ENCODE peak calls at places on chromosome 19, in four cellular contexts. T is neuronal stem cell, L is uterus, Z is esophagus squamous epithelium. D is an unnamed sample.

GRCh38 chr19:34253711-34254551 is 423 bp upstream of the GARRE1 start:
- DNase-seq in T (peak; percentile 84), L (peak; percentile 83), Z (peak; percentile 32), D (no peak)

GRCh38 chr19:7294571-7295212 is 478 bp upstream of the INSR start:
- DNase-seq in T (peak; percentile 30), L (peak; percentile 69), Z (no peak), D (no peak)

GRCh38 chr19:42433503-42434260 is 6.5 kb upstream of the LIPE start:
- DNase-seq in T (peak; percentile 78), L (peak; percentile 46), Z (no peak), D (peak; percentile 47)

GRCh38 chr19:2509096-2509495 is 33.2 kb downstream of the GADD45B start:
- DNase-seq in T (no peak), L (no peak), Z (no peak), D (no peak)

GRCh38 chr19:43759515-43759914 is 4.8 kb upstream of the SMG9 start:
- DNase-seq in T (no peak), L (no peak), Z (no peak), D (no peak)

GRCh38 chr19:29805026-29805925 is 6.5 kb upstream of the CCNE1 start:
- DNase-seq in T (no peak), L (no peak), Z (no peak), D (no peak)

GRCh38 chr19:11868188-11868587 is 19.4 kb upstream of the ZNF69 start:
- DNase-seq in T (no peak), L (no peak), Z (no peak), D (no peak)

GRCh38 chr19:3387645-3388589 is 21.5 kb downstream of the NFIC start:
- DNase-seq in T (no peak), L (peak; percentile 80), Z (no peak), D (no peak)

GRCh38 chr19:32421589-32422361 is 16.2 kb downstream of the DPY19L3 start:
- DNase-seq in T (no peak), L (no peak), Z (no peak), D (no peak)

GRCh38 chr19:5498817-5499535 is 43.8 kb downstream of the ZNRF4 start:
- DNase-seq in T (peak; percentile 89), L (no peak), Z (no peak), D (no peak)

GRCh38 chr19:13262450-13262849 is 112.2 kb downstream of the IER2 start:
- DNase-seq in T (no peak), L (no peak), Z (no peak), D (peak; percentile 38)

GRCh38 chr19:13957107-13957506 is 4.8 kb downstream of the DCAF15 start:
- DNase-seq in T (no peak), L (no peak), Z (no peak), D (no peak)

GRCh38 chr19:22935151-22935550 is 67.8 kb downstream of the ZNF728 start:
- DNase-seq in T (no peak), L (no peak), Z (no peak), D (no peak)

GRCh38 chr19:6167115-6167514 is 31.6 kb downstream of the ACSBG2 start:
- DNase-seq in T (no peak), L (no peak), Z (no peak), D (no peak)

GRCh38 chr19:31562916-31563626 is 213.8 kb upstream of the TSHZ3 start:
- DNase-seq in T (no peak), L (no peak), Z (no peak), D (no peak)

GRCh38 chr19:325937-326565 is 18.5 kb downstream of the MIER2 start:
- DNase-seq in T (no peak), L (no peak), Z (no peak), D (no peak)

GRCh38 chr19:3365447-3366103 is 808 bp upstream of the NFIC start:
- DNase-seq in T (no peak), L (peak; percentile 73), Z (no peak), D (no peak)

GRCh38 chr19:4456566-4456842 is 1.1 kb downstream of the UBXN6 start:
- DNase-seq in T (no peak), L (no peak), Z (no peak), D (no peak)

GRCh38 chr19:7868671-7869452 is 5.3 kb downstream of the PRR36 start:
- DNase-seq in T (peak; percentile 86), L (peak; percentile 69), Z (no peak), D (peak; percentile 77)

GRCh38 chr19:58558623-58559274 is 338 bp upstream of the UBE2M start:
- DNase-seq in T (peak; percentile 99), L (peak; percentile 100), Z (no peak), D (peak; percentile 100)

GRCh38 chr19:55383789-55384575 is at the start of gene TMEM238:
- DNase-seq in T (peak; percentile 64), L (peak; percentile 55), Z (no peak), D (peak; percentile 41)

GRCh38 chr19:33795370-33796163 is 1.1 kb upstream of the KCTD15 start:
- DNase-seq in T (peak; percentile 88), L (peak; percentile 83), Z (no peak), D (no peak)

GRCh38 chr19:17932485-17933338 is at the start of gene CCDC124:
- DNase-seq in T (peak; percentile 92), L (peak; percentile 85), Z (peak; percentile 60), D (peak; percentile 94)

GRCh38 chr19:50974702-50975555 is 5.5 kb upstream of the KLK6 start:
- DNase-seq in T (no peak), L (no peak), Z (no peak), D (no peak)

GRCh38 chr19:5376928-5377327 is 36.3 kb upstream of the PTPRS start:
- DNase-seq in T (no peak), L (no peak), Z (no peak), D (no peak)

GRCh38 chr19:32224371-32225244 is 120.8 kb upstream of the ZNF507 start:
- DNase-seq in T (peak; percentile 60), L (peak; percentile 70), Z (no peak), D (peak; percentile 24)

GRCh38 chr19:41862445-41862986 is 2.5 kb downstream of the RPS19 start:
- DNase-seq in T (no peak), L (no peak), Z (no peak), D (no peak)

GRCh38 chr19:18587962-18588610 is 512 bp upstream of the REX1BD start:
- DNase-seq in T (no peak), L (no peak), Z (no peak), D (no peak)

GRCh38 chr19:32415246-32415645 is 9.7 kb downstream of the DPY19L3 start:
- DNase-seq in T (no peak), L (no peak), Z (no peak), D (no peak)

GRCh38 chr19:33723512-33723911 is 73.2 kb upstream of the KCTD15 start:
- DNase-seq in T (no peak), L (no peak), Z (no peak), D (no peak)

GRCh38 chr19:38717855-38718254 is 26.4 kb downstream of the CAPN12 start:
- DNase-seq in T (no peak), L (no peak), Z (no peak), D (no peak)
- H3K27ac ChIP-seq in T (peak overlapping the region; percentile 12), L (peak overlapping the region; percentile 92), Z (no peak overlapping the region), D (no peak overlapping the region)

GRCh38 chr19:1364070-1364719 is 19.5 kb upstream of the NDUFS7 start:
- DNase-seq in T (no peak), L (no peak), Z (no peak), D (no peak)

GRCh38 chr19:1366899-1367870 is 16.5 kb upstream of the NDUFS7 start:
- DNase-seq in T (no peak), L (no peak), Z (no peak), D (no peak)

GRCh38 chr19:1365964-1366695 is 17.6 kb upstream of the NDUFS7 start:
- DNase-seq in T (no peak), L (no peak), Z (no peak), D (no peak)

GRCh38 chr19:1363599-1363998 is 20.1 kb upstream of the NDUFS7 start:
- DNase-seq in T (no peak), L (no peak), Z (no peak), D (peak; percentile 55)

GRCh38 chr19:1365306-1365963 is 18.3 kb upstream of the NDUFS7 start:
- DNase-seq in T (no peak), L (no peak), Z (no peak), D (no peak)
- H3K27ac ChIP-seq in T (peak overlapping the region; percentile 26), L (no peak overlapping the region), Z (peak overlapping the region; percentile 32), D (no peak overlapping the region)

GRCh38 chr19:10642473-10642872 is 11.7 kb upstream of the ILF3 start:
- DNase-seq in T (no peak), L (no peak), Z (no peak), D (no peak)
- H3K27ac ChIP-seq in T (peak overlapping the region; percentile 31), L (no peak overlapping the region), Z (no peak overlapping the region), D (no peak overlapping the region)

GRCh38 chr19:46718157-46718933 is 1.4 kb upstream of the PRKD2 start:
- DNase-seq in T (no peak), L (no peak), Z (no peak), D (peak; percentile 76)
- H3K27ac ChIP-seq in T (peak overlapping the region; percentile 3), L (peak overlapping the region; percentile 90), Z (peak overlapping the region; percentile 92), D (peak overlapping the region; percentile 75)

GRCh38 chr19:49546825-49547565 is 19.2 kb downstream of the RCN3 start:
- DNase-seq in T (peak; percentile 93), L (peak; percentile 66), Z (no peak), D (peak; percentile 73)
- H3K27ac ChIP-seq in T (no peak overlapping the region), L (peak overlapping the region; percentile 76), Z (no peak overlapping the region), D (no peak overlapping the region)

D was measured in CD8-positive, alpha-beta memory T cell.